ENCODE peak calls at places on chromosomes 16 and 17, in six cellular contexts. H, L, V, D, K and U are unnamed samples.

GRCh38 chr17:74132354-74132753 is 71.1 kb upstream of the RPL38 start:
- DNase-seq in H (no peak), L (no peak), V (no peak), D (no peak), K (no peak), U (no peak)

GRCh38 chr17:16873654-16874035 is 98.3 kb downstream of the TNFRSF13B start:
- DNase-seq in H (no peak), L (no peak), V (no peak), D (no peak), K (no peak), U (no peak)

GRCh38 chr17:77898521-77899434 is 59.7 kb upstream of the TNRC6C start:
- DNase-seq in H (no peak), L (no peak), V (no peak), D (no peak), K (no peak), U (no peak)

GRCh38 chr17:51228177-51228576 is 31.7 kb downstream of the MBTD1 start:
- DNase-seq in H (no peak), L (peak), V (no peak), D (no peak), K (no peak), U (no peak)

GRCh38 chr16:87666919-87667318 is 64.6 kb downstream of the JPH3 start:
- DNase-seq in H (no peak), L (no peak), V (no peak), D (no peak), K (no peak), U (no peak)

GRCh38 chr17:60640503-60640902 is 37.1 kb upstream of the BCAS3 start:
- DNase-seq in H (no peak), L (peak), V (no peak), D (no peak), K (no peak), U (no peak)

GRCh38 chr16:88864521-88864920 is 1.9 kb downstream of the PABPN1L start:
- DNase-seq in H (no peak), L (no peak), V (no peak), D (no peak), K (no peak), U (no peak)

GRCh38 chr17:48385303-48385702 is 44.7 kb downstream of the SKAP1 start:
- DNase-seq in H (no peak), L (no peak), V (no peak), D (no peak), K (no peak), U (no peak)

GRCh38 chr16:70703041-70703834 is 17.4 kb upstream of the MTSS2 start:
- DNase-seq in H (no peak), L (peak), V (peak), D (no peak), K (no peak), U (no peak)

GRCh38 chr17:56432443-56432842 is 161.1 kb upstream of the NOG start:
- DNase-seq in H (no peak), L (no peak), V (no peak), D (no peak), K (no peak), U (no peak)

GRCh38 chr16:30186782-30187555 is 3.6 kb downstream of the CORO1A start:
- DNase-seq in H (peak), L (peak), V (peak), D (peak), K (peak), U (no peak)

GRCh38 chr17:38912221-38912813 is 13.1 kb upstream of the LASP1NB start:
- DNase-seq in H (no peak), L (peak), V (no peak), D (no peak), K (no peak), U (no peak)

GRCh38 chr16:14070877-14071575 is at the start of gene MRTFB:
- DNase-seq in H (peak), L (peak), V (peak), D (peak), K (peak), U (peak)

GRCh38 chr17:78416311-78416711 is 37.9 kb downstream of the PGS1 start:
- DNase-seq in H (no peak), L (peak), V (no peak), D (no peak), K (no peak), U (no peak)

GRCh38 chr16:10728035-10728462 is 15.6 kb upstream of the NUBP1 start:
- DNase-seq in H (no peak), L (no peak), V (no peak), D (no peak), K (no peak), U (no peak)

GRCh38 chr17:6523330-6523729 is 33.0 kb downstream of the PITPNM3 start:
- DNase-seq in H (no peak), L (peak), V (no peak), D (no peak), K (no peak), U (no peak)

GRCh38 chr17:62876063-62876462 is 67.9 kb upstream of the MARCHF10 start:
- DNase-seq in H (no peak), L (peak), V (no peak), D (no peak), K (no peak), U (no peak)

GRCh38 chr17:823501-823902 is 41.3 kb downstream of the MRM3 start:
- DNase-seq in H (no peak), L (no peak), V (no peak), D (no peak), K (peak), U (no peak)